ENCODE peak calls at places on chromosome 11, in ten cellular contexts. One of them, this sample, is unnamed.

GRCh38 chr11:77379253-77379652 is 77.8 kb upstream of the GDPD4 start:
- DNase-seq in non-pigmented ciliary epithelial cell: no peak
- DNase-seq in kidney glomerular epithelial cell: no peak
- DNase-seq in NCI-H446 treated with DMSO at 0.1 percent for 48 hours: no peak
- DNase-seq in GF-D8: no peak
- DNase-seq in posterior cingulate gyrus: no peak
- DNase-seq in dermis microvascular lymphatic vessel endothelial cell: no peak
- DNase-seq in effector CD8-positive, alpha-beta T cell: no peak
- DNase-seq in GM23338: no peak
- DNase-seq in HTR-8/SVneo: no peak
- DNase-seq in this sample: peak

GRCh38 chr11:2074266-2074825 is 64.8 kb downstream of the IGF2 start:
- DNase-seq in posterior cingulate gyrus: no peak
- DNase-seq in dermis microvascular lymphatic vessel endothelial cell: no peak
- DNase-seq in GM23338: peak
- DNase-seq in GF-D8: no peak
- DNase-seq in effector CD8-positive, alpha-beta T cell: no peak
- DNase-seq in non-pigmented ciliary epithelial cell: no peak
- DNase-seq in kidney glomerular epithelial cell: no peak
- DNase-seq in NCI-H446 treated with DMSO at 0.1 percent for 48 hours: no peak
- DNase-seq in HTR-8/SVneo: no peak
- DNase-seq in this sample: peak

GRCh38 chr11:18802381-18803257 is 11.0 kb upstream of the PTPN5 start:
- DNase-seq in GM23338: peak
- DNase-seq in posterior cingulate gyrus: peak
- DNase-seq in HTR-8/SVneo: peak
- DNase-seq in NCI-H446 treated with DMSO at 0.1 percent for 48 hours: peak
- DNase-seq in non-pigmented ciliary epithelial cell: peak
- DNase-seq in GF-D8: peak
- DNase-seq in effector CD8-positive, alpha-beta T cell: no peak
- DNase-seq in kidney glomerular epithelial cell: peak
- DNase-seq in dermis microvascular lymphatic vessel endothelial cell: peak
- DNase-seq in this sample: peak

GRCh38 chr11:74288161-74288560 is 23.3 kb downstream of the P4HA3 start:
- DNase-seq in dermis microvascular lymphatic vessel endothelial cell: peak
- DNase-seq in NCI-H446 treated with DMSO at 0.1 percent for 48 hours: no peak
- DNase-seq in non-pigmented ciliary epithelial cell: peak
- DNase-seq in effector CD8-positive, alpha-beta T cell: no peak
- DNase-seq in HTR-8/SVneo: peak
- DNase-seq in GM23338: no peak
- DNase-seq in kidney glomerular epithelial cell: peak
- DNase-seq in GF-D8: no peak
- DNase-seq in posterior cingulate gyrus: no peak
- DNase-seq in this sample: peak

GRCh38 chr11:3218483-3219280 is at the start of gene MRGPRG:
- DNase-seq in effector CD8-positive, alpha-beta T cell: no peak
- DNase-seq in NCI-H446 treated with DMSO at 0.1 percent for 48 hours: no peak
- DNase-seq in non-pigmented ciliary epithelial cell: no peak
- DNase-seq in GM23338: no peak
- DNase-seq in posterior cingulate gyrus: peak
- DNase-seq in kidney glomerular epithelial cell: no peak
- DNase-seq in GF-D8: no peak
- DNase-seq in HTR-8/SVneo: no peak
- DNase-seq in dermis microvascular lymphatic vessel endothelial cell: no peak
- DNase-seq in this sample: no peak

GRCh38 chr11:119791701-119792151 is 62.7 kb upstream of the NECTIN1 start:
- DNase-seq in effector CD8-positive, alpha-beta T cell: no peak
- DNase-seq in NCI-H446 treated with DMSO at 0.1 percent for 48 hours: no peak
- DNase-seq in dermis microvascular lymphatic vessel endothelial cell: no peak
- DNase-seq in kidney glomerular epithelial cell: no peak
- DNase-seq in GM23338: no peak
- DNase-seq in posterior cingulate gyrus: peak
- DNase-seq in non-pigmented ciliary epithelial cell: peak
- DNase-seq in HTR-8/SVneo: no peak
- DNase-seq in GF-D8: no peak
- DNase-seq in this sample: no peak

GRCh38 chr11:6638437-6638836 is 17.2 kb downstream of the DCHS1 start:
- DNase-seq in NCI-H446 treated with DMSO at 0.1 percent for 48 hours: peak
- DNase-seq in non-pigmented ciliary epithelial cell: no peak
- DNase-seq in effector CD8-positive, alpha-beta T cell: no peak
- DNase-seq in HTR-8/SVneo: no peak
- DNase-seq in GM23338: no peak
- DNase-seq in posterior cingulate gyrus: no peak
- DNase-seq in kidney glomerular epithelial cell: no peak
- DNase-seq in GF-D8: no peak
- DNase-seq in dermis microvascular lymphatic vessel endothelial cell: no peak
- DNase-seq in this sample: peak

GRCh38 chr11:94129505-94130335 is 1.1 kb downstream of the PANX1 start:
- DNase-seq in dermis microvascular lymphatic vessel endothelial cell: no peak
- DNase-seq in effector CD8-positive, alpha-beta T cell: no peak
- DNase-seq in GM23338: no peak
- DNase-seq in posterior cingulate gyrus: no peak
- DNase-seq in non-pigmented ciliary epithelial cell: no peak
- DNase-seq in NCI-H446 treated with DMSO at 0.1 percent for 48 hours: no peak
- DNase-seq in GF-D8: no peak
- DNase-seq in kidney glomerular epithelial cell: peak
- DNase-seq in HTR-8/SVneo: no peak
- DNase-seq in this sample: no peak

GRCh38 chr11:45580399-45580798 is 85.0 kb downstream of the CHST1 start:
- DNase-seq in effector CD8-positive, alpha-beta T cell: no peak
- DNase-seq in dermis microvascular lymphatic vessel endothelial cell: peak
- DNase-seq in GM23338: peak
- DNase-seq in NCI-H446 treated with DMSO at 0.1 percent for 48 hours: no peak
- DNase-seq in HTR-8/SVneo: peak
- DNase-seq in kidney glomerular epithelial cell: peak
- DNase-seq in GF-D8: no peak
- DNase-seq in non-pigmented ciliary epithelial cell: peak
- DNase-seq in posterior cingulate gyrus: no peak
- DNase-seq in this sample: peak

This sample was measured in dermis blood vessel endothelial cell.